ENCODE peak calls at places on chromosomes 5 and 9, in eight cellular contexts. O, Q, D, K, N, B, I and Y are unnamed samples.

GRCh38 chr5:78956901-78957300 is 28.2 kb downstream of the ARSB start:
- DNase-seq in O (no peak), Q (no peak), D (no peak), K (no peak), N (no peak), B (no peak), I (no peak), Y (no peak)

GRCh38 chr5:174773371-174773770 is 49.0 kb downstream of the MSX2 start:
- DNase-seq in O (no peak), Q (no peak), D (no peak), K (no peak), N (no peak), B (no peak), I (no peak), Y (no peak)

GRCh38 chr9:63816742-63817621 is 1468.0 kb downstream of the FOXD4L5 start:
- DNase-seq in O (peak), Q (peak), D (peak), K (peak), N (peak), B (peak), I (peak), Y (peak)

GRCh38 chr9:102974530-102974929 is 20.6 kb upstream of the CYLC2 start:
- DNase-seq in O (no peak), Q (no peak), D (no peak), K (no peak), N (no peak), B (no peak), I (no peak), Y (peak)

GRCh38 chr9:93682155-93682968 is 106.0 kb downstream of the PHF2 start:
- DNase-seq in O (peak), Q (peak), D (peak), K (peak), N (peak), B (peak), I (peak), Y (peak)

GRCh38 chr5:116378007-116378831 is 196.4 kb downstream of the SEMA6A start:
- DNase-seq in O (no peak), Q (no peak), D (no peak), K (no peak), N (no peak), B (peak), I (no peak), Y (peak)

GRCh38 chr9:4375424-4376195 is 75.7 kb upstream of the GLIS3 start:
- DNase-seq in O (no peak), Q (peak), D (no peak), K (peak), N (no peak), B (peak), I (no peak), Y (peak)

GRCh38 chr9:95284667-95285066 is 32.8 kb downstream of the FANCC start:
- DNase-seq in O (no peak), Q (no peak), D (no peak), K (no peak), N (no peak), B (no peak), I (no peak), Y (no peak)

GRCh38 chr5:135435467-135436330 is 11.4 kb downstream of the DCANP1 start:
- DNase-seq in O (no peak), Q (no peak), D (no peak), K (no peak), N (no peak), B (no peak), I (peak), Y (no peak)

GRCh38 chr9:79383096-79383495 is 188.7 kb upstream of the TLE4 start:
- DNase-seq in O (no peak), Q (no peak), D (no peak), K (no peak), N (no peak), B (no peak), I (no peak), Y (peak)

GRCh38 chr5:170020423-170020822 is 40.1 kb upstream of the INSYN2B start:
- DNase-seq in O (no peak), Q (no peak), D (no peak), K (no peak), N (no peak), B (no peak), I (no peak), Y (no peak)

GRCh38 chr9:97873877-97874276 is 20.9 kb downstream of the FOXE1 start:
- DNase-seq in O (no peak), Q (no peak), D (no peak), K (peak), N (no peak), B (no peak), I (no peak), Y (peak)

GRCh38 chr5:100576217-100576751 is 41.1 kb downstream of the FAM174A start:
- DNase-seq in O (no peak), Q (no peak), D (no peak), K (peak), N (no peak), B (no peak), I (no peak), Y (no peak)

GRCh38 chr9:133787749-133788015 is 49.5 kb upstream of the SARDH start:
- DNase-seq in O (no peak), Q (peak), D (no peak), K (peak), N (peak), B (peak), I (no peak), Y (peak)

GRCh38 chr5:150413176-150413901 is 629 bp upstream of the CD74 start:
- DNase-seq in O (no peak), Q (no peak), D (no peak), K (no peak), N (no peak), B (no peak), I (no peak), Y (no peak)

GRCh38 chr5:81234299-81234698 is 1.2 kb downstream of the CKMT2 start:
- DNase-seq in O (no peak), Q (no peak), D (no peak), K (no peak), N (no peak), B (no peak), I (no peak), Y (no peak)

GRCh38 chr9:35277649-35278359 is 116.0 kb downstream of the UNC13B start:
- DNase-seq in O (peak), Q (no peak), D (no peak), K (peak), N (no peak), B (no peak), I (no peak), Y (peak)

GRCh38 chr5:143204474-143205246 is 198.8 kb downstream of the NR3C1 start:
- DNase-seq in O (no peak), Q (no peak), D (no peak), K (peak), N (no peak), B (no peak), I (no peak), Y (no peak)

GRCh38 chr9:109894444-109894843 is 114.4 kb downstream of the PALM2AKAP2 start:
- DNase-seq in O (no peak), Q (no peak), D (no peak), K (no peak), N (no peak), B (no peak), I (no peak), Y (no peak)

GRCh38 chr5:137098663-137099062 is 400.5 kb downstream of the SPOCK1 start:
- DNase-seq in O (no peak), Q (no peak), D (no peak), K (no peak), N (no peak), B (no peak), I (no peak), Y (no peak)

GRCh38 chr5:89105171-89105695 is 222.2 kb upstream of the MEF2C start:
- DNase-seq in O (no peak), Q (no peak), D (no peak), K (no peak), N (no peak), B (no peak), I (no peak), Y (peak)

GRCh38 chr9:90033030-90033650 is 428.3 kb downstream of the GADD45G start:
- DNase-seq in O (no peak), Q (no peak), D (no peak), K (no peak), N (no peak), B (no peak), I (peak), Y (no peak)

GRCh38 chr9:129458155-129458661 is 162.7 kb downstream of the C9orf50 start:
- DNase-seq in O (peak), Q (no peak), D (no peak), K (peak), N (peak), B (no peak), I (peak), Y (no peak)

GRCh38 chr9:107020040-107020530 is 157.1 kb downstream of the ZNF462 start:
- DNase-seq in O (no peak), Q (peak), D (no peak), K (peak), N (no peak), B (no peak), I (no peak), Y (peak)

GRCh38 chr5:124053340-124053739 is 541.4 kb downstream of the CSNK1G3 start:
- DNase-seq in O (no peak), Q (no peak), D (no peak), K (no peak), N (no peak), B (no peak), I (no peak), Y (no peak)

GRCh38 chr5:39076101-39076756 is 2.0 kb upstream of the RICTOR start:
- DNase-seq in O (no peak), Q (no peak), D (no peak), K (no peak), N (no peak), B (no peak), I (no peak), Y (no peak)